ENCODE peak calls at places on chromosomes 2 and 18, in six cellular contexts. Z is tibial nerve; X is astrocyte; P is esophagus muscularis mucosa; E is GM23248; H is CD4-positive, CD25-positive, alpha-beta regulatory T cell. C is an unnamed sample.

GRCh38 chr18:45642802-45643201 is 27.5 kb downstream of the SLC14A2 start:
- DNase-seq in Z (no peak), X (no peak), P (no peak), E (no peak), H (no peak), C (no peak)

GRCh38 chr2:80374105-80374504 is 69.6 kb upstream of the LRRTM1 start:
- DNase-seq in Z (no peak), X (no peak), P (no peak), E (no peak), H (no peak), C (no peak)

GRCh38 chr18:33611525-33612135 is 33.6 kb downstream of the ASXL3 start:
- DNase-seq in Z (no peak), X (no peak), P (no peak), E (no peak), H (no peak), C (no peak)

GRCh38 chr2:109530712-109531111 is 83.1 kb downstream of the SEPTIN10 start:
- DNase-seq in Z (no peak), X (no peak), P (no peak), E (no peak), H (no peak), C (no peak)

GRCh38 chr2:25115902-25116301 is 52.5 kb downstream of the POMC start:
- DNase-seq in Z (no peak), X (peak; percentile 63), P (no peak), E (peak; percentile 68), H (no peak), C (no peak)

GRCh38 chr2:10405441-10405840 is 42.7 kb downstream of the ODC1 start:
- DNase-seq in Z (no peak), X (peak; percentile 94), P (no peak), E (peak; percentile 99), H (no peak), C (peak; percentile 99)

GRCh38 chr2:113050921-113051895 is 1.5 kb downstream of the IL36B start:
- DNase-seq in Z (no peak), X (no peak), P (peak; percentile 53), E (no peak), H (no peak), C (no peak)

GRCh38 chr2:19617251-19617650 is 258.8 kb upstream of the OSR1 start:
- DNase-seq in Z (no peak), X (no peak), P (no peak), E (no peak), H (no peak), C (no peak)

GRCh38 chr2:60555066-60555793 is 1.8 kb upstream of the BCL11A start:
- DNase-seq in Z (no peak), X (peak; percentile 51), P (no peak), E (peak; percentile 81), H (peak; percentile 11), C (peak; percentile 84)

GRCh38 chr2:203915256-203915655 is 21.3 kb upstream of the ICOS start:
- DNase-seq in Z (no peak), X (no peak), P (no peak), E (peak; percentile 65), H (no peak), C (no peak)

GRCh38 chr2:104855174-104856085 is 1.5 kb downstream of the POU3F3 start:
- DNase-seq in Z (no peak), X (no peak), P (peak; percentile 60), E (no peak), H (no peak), C (peak; percentile 62)

GRCh38 chr2:220704810-220705209 is 867.3 kb downstream of the EPHA4 start:
- DNase-seq in Z (no peak), X (no peak), P (no peak), E (no peak), H (no peak), C (no peak)

GRCh38 chr2:64189167-64189566 is 44.9 kb upstream of the PELI1 start:
- DNase-seq in Z (no peak), X (no peak), P (no peak), E (no peak), H (no peak), C (no peak)

GRCh38 chr2:64189586-64189985 is 45.4 kb upstream of the PELI1 start:
- DNase-seq in Z (no peak), X (no peak), P (no peak), E (no peak), H (no peak), C (no peak)

GRCh38 chr2:64192080-64192479 is 47.9 kb upstream of the PELI1 start:
- DNase-seq in Z (no peak), X (no peak), P (no peak), E (no peak), H (no peak), C (no peak)

GRCh38 chr2:64196986-64197385 is 52.8 kb upstream of the PELI1 start:
- DNase-seq in Z (no peak), X (no peak), P (no peak), E (no peak), H (no peak), C (no peak)

DNA sequence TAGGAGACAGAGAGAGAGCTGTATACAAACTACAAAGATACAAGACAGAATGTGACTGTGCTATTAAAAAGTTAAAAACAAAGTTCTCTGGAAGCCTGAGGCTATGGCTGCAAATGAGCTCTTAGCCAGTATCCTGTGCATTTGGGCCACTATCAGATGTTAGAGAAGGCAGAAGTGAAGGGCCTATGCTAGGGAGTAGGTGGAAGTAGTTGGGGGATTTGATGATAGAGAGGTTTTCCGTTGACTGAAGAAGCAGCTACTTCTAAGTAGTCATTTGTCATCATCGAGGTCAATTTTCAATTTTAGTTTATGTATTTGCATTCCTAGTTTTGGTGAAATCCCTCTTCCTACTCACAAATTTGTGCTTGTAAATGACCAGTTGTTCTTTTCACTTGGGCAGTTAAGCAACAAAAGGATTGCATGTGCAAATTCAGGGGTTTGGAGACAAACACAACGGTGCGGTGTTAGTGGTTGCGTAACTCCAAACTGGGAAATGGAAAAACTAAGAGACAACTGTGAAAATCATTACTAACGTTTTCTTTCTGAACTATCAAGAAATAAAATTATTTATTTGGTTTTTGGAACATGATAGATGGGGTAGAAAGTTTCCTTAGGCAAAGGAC is 48.5 kb upstream of the PELI1 start:
- DNase-seq in Z (peak; percentile 51), X (no peak), P (no peak), E (no peak), H (no peak), C (no peak)
- H3K4me1 ChIP-seq in Z (peaks cover 16% of the 10 kb centered on the region), X (no peaks in the 10 kb centered on the region), P (peaks cover 2% of the 10 kb centered on the region), E (no peaks in the 10 kb centered on the region), H (no peaks in the 10 kb centered on the region), C (no peaks in the 10 kb centered on the region)

DNA sequence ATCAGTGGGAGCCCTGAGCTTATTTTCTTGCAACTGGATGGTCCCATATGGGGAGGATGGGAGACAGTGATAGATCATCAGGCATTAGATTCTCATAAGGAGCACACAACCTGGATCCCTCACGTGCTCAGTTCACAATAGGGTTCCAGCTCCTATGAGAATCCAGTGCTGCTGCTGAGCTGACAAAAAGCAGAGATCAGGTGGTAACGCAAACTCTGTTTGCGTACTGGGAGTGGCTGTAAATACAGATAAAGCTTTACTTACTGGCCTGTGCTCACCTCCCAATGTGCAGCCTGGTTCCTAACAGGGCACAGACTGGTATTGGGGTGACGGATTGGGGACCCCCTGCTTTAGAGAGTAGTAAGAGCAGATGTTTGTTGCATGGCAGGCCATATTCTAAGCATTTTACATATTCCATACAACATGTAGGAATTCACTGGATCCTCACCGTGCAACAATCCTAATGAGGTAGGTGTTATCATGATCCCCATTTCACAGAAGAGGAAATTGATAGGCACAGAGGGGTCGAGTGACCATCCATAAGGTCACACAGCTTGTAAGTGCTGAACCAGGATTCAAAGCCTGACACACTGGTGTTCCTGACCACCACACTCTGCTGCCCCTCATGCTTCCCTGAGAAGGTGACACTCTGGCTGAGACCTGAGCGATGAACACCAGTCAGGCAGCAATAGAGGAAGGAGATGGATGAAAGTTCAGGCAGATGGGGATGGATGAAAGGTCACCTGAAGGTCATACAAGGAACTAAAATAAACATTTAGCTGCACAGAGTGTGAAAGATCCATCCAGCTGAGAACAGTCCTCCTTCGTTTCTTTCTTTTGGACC is 15.7 kb upstream of the MAT2A start:
- DNase-seq in Z (no peak), X (no peak), P (no peak), E (no peak), H (no peak), C (peak; percentile 11)
- H3K4me1 ChIP-seq in Z (peaks cover 18% of the 10 kb centered on the region), X (no peaks in the 10 kb centered on the region), P (peaks cover 22% of the 10 kb centered on the region), E (no peaks in the 10 kb centered on the region), H (no peaks in the 10 kb centered on the region), C (no peaks in the 10 kb centered on the region)

DNA sequence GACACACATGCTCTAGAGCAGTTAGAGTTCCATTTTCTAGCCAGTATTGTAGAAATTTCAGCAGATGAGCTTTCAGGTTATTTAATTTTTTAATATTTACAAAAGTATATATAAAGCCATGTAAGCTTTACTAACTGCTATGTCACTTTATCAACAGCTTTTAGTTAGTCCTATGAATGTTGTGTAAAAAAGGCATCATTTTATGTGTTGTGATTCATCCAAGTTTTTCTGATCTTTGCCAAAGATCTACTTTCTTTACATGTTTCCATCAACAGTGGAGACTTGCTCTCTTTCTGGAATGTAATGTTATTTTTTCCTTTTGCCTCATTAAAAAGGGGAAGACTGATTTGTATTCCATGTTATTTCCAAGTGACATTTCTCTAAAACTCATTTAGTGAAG is 125.2 kb upstream of the TFPI start:
- DNase-seq in Z (no peak), X (no peak), P (no peak), E (peak; percentile 2), H (no peak), C (no peak)
- H3K4me1 ChIP-seq in Z (no peaks in the 10 kb centered on the region), X (no peaks in the 10 kb centered on the region), P (no peaks in the 10 kb centered on the region), E (no peaks in the 10 kb centered on the region), H (no peaks in the 10 kb centered on the region), C (no peaks in the 10 kb centered on the region)

GRCh38 chr18:59846814-59847490 is 52.8 kb upstream of the PMAIP1 start:
- DNase-seq in Z (no peak), X (peak; percentile 11), P (no peak), E (peak; percentile 49), H (no peak), C (peak; percentile 58)

GRCh38 chr18:59842947-59843346 is 56.8 kb upstream of the PMAIP1 start:
- DNase-seq in Z (no peak), X (no peak), P (no peak), E (no peak), H (no peak), C (no peak)

GRCh38 chr18:59851784-59852399 is 47.9 kb upstream of the PMAIP1 start:
- DNase-seq in Z (no peak), X (no peak), P (no peak), E (no peak), H (no peak), C (no peak)

GRCh38 chr18:59852548-59852947 is 47.2 kb upstream of the PMAIP1 start:
- DNase-seq in Z (no peak), X (no peak), P (no peak), E (no peak), H (no peak), C (no peak)

DNA sequence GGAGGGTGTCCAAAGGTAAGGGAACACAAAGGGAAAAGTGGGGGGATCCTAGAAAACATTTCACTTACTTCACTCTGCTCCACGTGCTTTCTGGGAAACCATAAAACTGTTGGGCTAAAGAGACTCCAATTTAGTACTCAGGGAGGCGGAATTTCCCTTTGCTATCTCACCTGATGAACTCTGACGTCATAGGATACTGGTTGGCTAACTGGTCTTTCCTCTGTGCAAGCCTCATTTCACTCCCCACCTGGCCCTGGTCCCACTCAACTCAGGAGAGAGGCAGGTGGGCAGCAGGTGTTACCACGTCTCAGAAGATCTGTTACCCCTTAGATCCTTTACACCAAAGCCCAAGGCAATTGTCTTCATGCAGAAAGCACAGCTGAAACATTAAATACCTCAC is 51.8 kb upstream of the PMAIP1 start:
- DNase-seq in Z (no peak), X (no peak), P (no peak), E (no peak), H (no peak), C (peak; percentile 65)
- H3K4me1 ChIP-seq in Z (no peaks in the 10 kb centered on the region), X (no peaks in the 10 kb centered on the region), P (peaks cover 5% of the 10 kb centered on the region), E (peaks cover 4% of the 10 kb centered on the region), H (peaks cover 4% of the 10 kb centered on the region), C (no peaks in the 10 kb centered on the region)

C was measured in osteoblast.